ENCODE peak calls at places on chromosomes 5 and 9, in eight cellular contexts. One of them, this sample, is unnamed.

GRCh38 chr5:157371655-157372471 is 88.2 kb upstream of the NIPAL4 start:
- DNase-seq in retina: no peak
- DNase-seq in MV-4-11: no peak
- DNase-seq in CD8-positive, alpha-beta memory T cell: no peak
- DNase-seq in HS-27A: no peak
- DNase-seq in activated CD8-positive, alpha-beta memory T cell treated with anti-CD3 and anti-CD28 coated beads for 48 hours: no peak
- DNase-seq in fibroblast of pulmonary artery: no peak
- DNase-seq in IMR-90: peak
- DNase-seq in this sample: peak

GRCh38 chr5:32088214-32088613 is 85.9 kb downstream of the GOLPH3 start:
- DNase-seq in retina: no peak
- DNase-seq in CD8-positive, alpha-beta memory T cell: no peak
- DNase-seq in HS-27A: no peak
- DNase-seq in fibroblast of pulmonary artery: no peak
- DNase-seq in IMR-90: no peak
- DNase-seq in MV-4-11: peak
- DNase-seq in activated CD8-positive, alpha-beta memory T cell treated with anti-CD3 and anti-CD28 coated beads for 48 hours: no peak
- DNase-seq in this sample: no peak

GRCh38 chr9:126429190-126429589 is 102.6 kb downstream of the MVB12B start:
- DNase-seq in IMR-90: no peak
- DNase-seq in activated CD8-positive, alpha-beta memory T cell treated with anti-CD3 and anti-CD28 coated beads for 48 hours: no peak
- DNase-seq in fibroblast of pulmonary artery: no peak
- DNase-seq in CD8-positive, alpha-beta memory T cell: no peak
- DNase-seq in retina: no peak
- DNase-seq in HS-27A: no peak
- DNase-seq in MV-4-11: no peak
- DNase-seq in this sample: no peak

GRCh38 chr5:150129813-150130492 is 25.7 kb downstream of the PDGFRB start:
- DNase-seq in fibroblast of pulmonary artery: peak
- DNase-seq in activated CD8-positive, alpha-beta memory T cell treated with anti-CD3 and anti-CD28 coated beads for 48 hours: peak
- DNase-seq in retina: peak
- DNase-seq in IMR-90: peak
- DNase-seq in MV-4-11: peak
- DNase-seq in HS-27A: no peak
- DNase-seq in CD8-positive, alpha-beta memory T cell: peak
- DNase-seq in this sample: peak

GRCh38 chr9:107587175-107587963 is 97.8 kb upstream of the KLF4 start:
- DNase-seq in MV-4-11: peak
- DNase-seq in retina: no peak
- DNase-seq in HS-27A: no peak
- DNase-seq in activated CD8-positive, alpha-beta memory T cell treated with anti-CD3 and anti-CD28 coated beads for 48 hours: no peak
- DNase-seq in fibroblast of pulmonary artery: no peak
- DNase-seq in IMR-90: no peak
- DNase-seq in CD8-positive, alpha-beta memory T cell: no peak
- DNase-seq in this sample: no peak

GRCh38 chr5:77337716-77338115 is 127.2 kb downstream of the PDE8B start:
- DNase-seq in CD8-positive, alpha-beta memory T cell: no peak
- DNase-seq in retina: no peak
- DNase-seq in MV-4-11: no peak
- DNase-seq in activated CD8-positive, alpha-beta memory T cell treated with anti-CD3 and anti-CD28 coated beads for 48 hours: no peak
- DNase-seq in IMR-90: no peak
- DNase-seq in HS-27A: no peak
- DNase-seq in fibroblast of pulmonary artery: no peak
- DNase-seq in this sample: no peak

GRCh38 chr9:99189887-99190596 is 31.7 kb downstream of the ALG2 start:
- DNase-seq in fibroblast of pulmonary artery: no peak
- DNase-seq in retina: no peak
- DNase-seq in activated CD8-positive, alpha-beta memory T cell treated with anti-CD3 and anti-CD28 coated beads for 48 hours: no peak
- DNase-seq in MV-4-11: no peak
- DNase-seq in CD8-positive, alpha-beta memory T cell: no peak
- DNase-seq in IMR-90: peak
- DNase-seq in HS-27A: no peak
- DNase-seq in this sample: no peak

GRCh38 chr9:13278368-13279246 is 885 bp downstream of the MPDZ start:
- DNase-seq in CD8-positive, alpha-beta memory T cell: no peak
- DNase-seq in HS-27A: no peak
- DNase-seq in activated CD8-positive, alpha-beta memory T cell treated with anti-CD3 and anti-CD28 coated beads for 48 hours: no peak
- DNase-seq in fibroblast of pulmonary artery: peak
- DNase-seq in IMR-90: peak
- DNase-seq in MV-4-11: no peak
- DNase-seq in retina: peak
- DNase-seq in this sample: peak